ENCODE peak calls at places on chromosomes 7 and 10, in six cellular contexts. G is activated CD4-positive, alpha-beta T cell treated with anti-CD3 and anti-CD28 coated beads, Interleukin-2, amount 50 U/mL, for 1 hour; K is Daoy; W is globus pallidus; Q is lower lobe of right lung; Z is GM12865. T is an unnamed sample.

GRCh38 chr10:132417957-132418441 is 21.0 kb downstream of the PWWP2B start:
- DNase-seq in W (no peak), G (no peak), Z (no peak), K (no peak), Q (peak; percentile 63), T (no peak)

GRCh38 chr7:67006966-67007365 is 10.3 kb downstream of the TYW1 start:
- DNase-seq in Q (no peak), W (no peak), Z (no peak), G (no peak), K (no peak), T (no peak)

GRCh38 chr7:7553386-7553785 is 13.3 kb upstream of the MIOS start:
- DNase-seq in G (no peak), Q (no peak), K (no peak), Z (no peak), W (no peak), T (no peak)

GRCh38 chr7:28329616-28330373 is 82.5 kb upstream of the CREB5 start:
- DNase-seq in Q (no peak), G (no peak), W (no peak), Z (peak; percentile 64), K (no peak), T (peak; percentile 78)

GRCh38 chr10:132920101-132920925 is 22.1 kb downstream of the CFAP46 start:
- DNase-seq in K (no peak), Z (no peak), G (no peak), Q (peak; percentile 36), W (no peak), T (no peak)

GRCh38 chr7:34842782-34843181 is 184.8 kb downstream of the NPSR1 start:
- DNase-seq in K (peak; percentile 46), W (no peak), G (no peak), Q (no peak), Z (no peak), T (no peak)

GRCh38 chr7:73829921-73830617 is 727 bp upstream of the CLDN4 start:
- DNase-seq in G (no peak), Z (no peak), Q (no peak), W (no peak), K (no peak), T (no peak)

GRCh38 chr7:52472006-52472405 is 563.4 kb upstream of the POM121L12 start:
- DNase-seq in K (no peak), W (no peak), Z (no peak), G (no peak), Q (no peak), T (no peak)

GRCh38 chr7:52009195-52009594 is 692.6 kb upstream of the COBL start:
- DNase-seq in Z (no peak), G (no peak), W (no peak), Q (no peak), K (no peak), T (no peak)

GRCh38 chr7:134905375-134905774 is 80.9 kb upstream of the AGBL3 start:
- DNase-seq in G (no peak), Q (no peak), K (peak; percentile 82), W (no peak), Z (no peak), T (no peak)

GRCh38 chr7:30750574-30751256 is 1.2 kb upstream of the INMT start:
- DNase-seq in Z (no peak), G (no peak), K (peak; percentile 95), Q (peak; percentile 66), W (peak; percentile 54), T (no peak)

GRCh38 chr10:18505719-18506118 is 145.7 kb downstream of the NSUN6 start:
- DNase-seq in Q (no peak), K (peak; percentile 38), W (no peak), Z (no peak), G (no peak), T (no peak)

GRCh38 chr7:29332875-29333482 is 138.4 kb downstream of the CHN2 start:
- DNase-seq in W (peak; percentile 66), Q (no peak), Z (no peak), G (no peak), K (no peak), T (no peak)

GRCh38 chr10:81953420-81953819 is 78.4 kb downstream of the NRG3 start:
- DNase-seq in K (no peak), Q (no peak), Z (no peak), W (no peak), G (no peak), T (no peak)

GRCh38 chr7:1210321-1210978 is 22.2 kb upstream of the UNCX start:
- DNase-seq in Q (no peak), W (no peak), K (no peak), Z (no peak), G (no peak), T (no peak)

GRCh38 chr7:115910541-115911164 is 119.9 kb downstream of the TFEC start:
- DNase-seq in K (peak; percentile 38), Z (peak; percentile 29), W (peak; percentile 49), G (no peak), Q (no peak), T (no peak)

GRCh38 chr10:125201108-125201524 is 40.8 kb upstream of the CTBP2 start:
- DNase-seq in W (no peak), Z (peak; percentile 78), G (no peak), K (peak; percentile 62), Q (no peak), T (no peak)

GRCh38 chr10:63711361-63711760 is 190.2 kb downstream of the REEP3 start:
- DNase-seq in W (no peak), Z (no peak), K (peak; percentile 22), Q (no peak), G (no peak), T (no peak)

GRCh38 chr7:111083423-111083822 is 7.5 kb upstream of the LRRN3 start:
- DNase-seq in W (peak; percentile 30), Q (no peak), G (peak; percentile 11), K (peak; percentile 88), Z (peak; percentile 92), T (peak; percentile 96)

GRCh38 chr7:19964198-19964597 is 190.8 kb upstream of the TMEM196 start:
- DNase-seq in W (no peak), G (no peak), K (peak; percentile 26), Z (no peak), Q (no peak), T (no peak)

GRCh38 chr10:48464871-48465736 is 139.8 kb downstream of the ARHGAP22 start:
- DNase-seq in G (no peak), K (no peak), Z (no peak), Q (no peak), W (peak; percentile 59), T (no peak)

GRCh38 chr10:75108684-75109458 is 2.6 kb upstream of the SAMD8 start:
- DNase-seq in Q (no peak), Z (peak; percentile 29), K (peak; percentile 18), G (no peak), W (no peak), T (no peak)